ENCODE peak calls at places on chromosome 22, in ten cellular contexts. T is heart right ventricle; Z is sigmoid colon; H is Panc1; V is GM23338; W is neural progenitor cell; I is K562; E is adipocyte; D is H1; N is CD8-positive, alpha-beta memory T cell. X is an unnamed sample. For H3K4me1, the result is how much of the 10 kb centered on the place peaks cover.

GRCh38 chr22:37258810-37259472 is 14.9 kb upstream of the RAC2 start:
- DNase-seq in T (no peak), E (no peak), N (no peak), H (no peak), I (no peak), W (no peak), D (no peak), Z (no peak), V (peak), X (peak)

GRCh38 chr22:35648066-35649025 is at the start of gene APOL6:
- DNase-seq in E (peak), T (no peak), V (peak), W (peak), Z (peak), N (peak), I (peak), H (no peak), D (no peak), X (no peak)

GRCh38 chr22:21448627-21449416 is 18.4 kb upstream of the TMEM191C start:
- DNase-seq in E (no peak), T (no peak), I (no peak), N (no peak), W (peak), Z (peak), D (no peak), V (no peak), H (no peak), X (peak)

GRCh38 chr22:49402169-49402568 is 425.5 kb downstream of the BRD1 start:
- DNase-seq in E (no peak), W (no peak), N (no peak), D (no peak), T (no peak), H (no peak), V (no peak), I (no peak), Z (peak), X (peak)

GRCh38 chr22:26395926-26396325 is 33.1 kb upstream of the ASPHD2 start:
- DNase-seq in T (no peak), V (peak), W (peak), E (no peak), D (no peak), N (no peak), I (no peak), Z (no peak), H (no peak), X (no peak)

GRCh38 chr22:29663230-29663826 is 56.5 kb upstream of the CABP7 start:
- DNase-seq in V (no peak), E (no peak), I (no peak), Z (no peak), W (no peak), D (no peak), T (no peak), H (no peak), N (no peak), X (no peak)

GRCh38 chr22:39690901-39691620 is 120.5 kb downstream of the CACNA1I start:
- DNase-seq in W (peak), E (no peak), V (peak), N (no peak), Z (no peak), I (peak), T (no peak), D (no peak), H (no peak), X (no peak)

GRCh38 chr22:21917959-21918261 is 34.7 kb downstream of the PPM1F start:
- DNase-seq in W (no peak), N (no peak), V (no peak), T (no peak), H (no peak), I (no peak), Z (no peak), D (no peak), E (no peak), X (no peak)

GRCh38 chr22:49934144-49934890 is 15.9 kb downstream of the CRELD2 start:
- DNase-seq in T (peak), D (no peak), V (no peak), I (peak), Z (peak), E (peak), H (no peak), N (peak), W (no peak), X (peak)

GRCh38 chr22:32378703-32379272 is 21.1 kb downstream of the RFPL3 start:
- DNase-seq in T (no peak), H (no peak), D (no peak), W (peak), V (peak), Z (no peak), E (peak), N (no peak), I (peak), X (no peak)

GRCh38 chr22:35480143-35480542 is 60.5 kb upstream of the RASD2 start:
- DNase-seq in W (no peak), I (no peak), H (no peak), Z (peak), D (no peak), V (no peak), T (peak), E (no peak), N (no peak), X (no peak)

GRCh38 chr22:42993651-42994275 is 21.2 kb downstream of the PACSIN2 start:
- DNase-seq in I (no peak), W (no peak), N (no peak), T (no peak), D (no peak), E (peak), H (no peak), Z (peak), V (no peak), X (no peak)

GRCh38 chr22:42992886-42993479 is 22.0 kb downstream of the PACSIN2 start:
- DNase-seq in D (no peak), Z (peak), W (no peak), I (no peak), E (no peak), T (no peak), V (no peak), N (no peak), H (no peak), X (no peak)

GRCh38 chr22:42994276-42994916 is 20.6 kb downstream of the PACSIN2 start:
- DNase-seq in W (no peak), D (no peak), V (no peak), T (no peak), I (no peak), E (no peak), Z (peak), N (no peak), H (no peak), X (no peak)

GRCh38 chr22:42996646-42997365 is 18.1 kb downstream of the PACSIN2 start:
- DNase-seq in H (no peak), V (no peak), T (no peak), N (no peak), E (no peak), D (no peak), Z (peak), W (no peak), I (no peak), X (no peak)

DNA sequence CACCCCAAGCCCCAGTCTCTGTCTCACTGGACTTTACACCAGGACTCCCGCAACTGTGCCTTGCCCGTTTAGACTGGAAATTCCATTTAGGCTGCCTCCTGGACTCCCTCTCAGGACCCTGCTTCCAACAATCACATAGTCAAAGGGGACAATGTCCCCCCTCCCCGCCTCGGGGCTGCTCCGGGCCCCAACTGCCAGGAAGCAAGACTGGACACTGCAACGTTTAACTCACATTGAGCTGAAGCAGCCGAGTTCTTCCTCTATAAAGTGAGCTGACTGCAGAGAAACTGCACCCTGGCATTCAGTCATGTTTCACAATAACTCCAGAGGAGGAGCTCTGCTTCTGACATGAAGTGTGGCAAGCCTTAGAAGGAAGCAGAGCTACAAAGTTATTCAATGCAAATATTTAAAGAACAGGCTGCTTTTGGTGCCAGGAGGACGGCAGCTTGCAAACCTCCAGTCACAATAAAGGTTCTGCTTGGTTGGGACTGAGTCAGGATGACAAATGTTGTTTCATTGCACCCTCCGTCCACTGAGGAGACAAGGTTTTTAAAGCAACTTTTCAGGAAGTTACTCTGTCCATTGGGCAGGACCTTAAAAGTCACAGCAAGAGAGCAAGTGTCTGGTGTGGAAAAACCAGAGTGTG is 19.9 kb downstream of the PACSIN2 start:
- DNase-seq in I (no peak), E (peak), Z (peak), N (no peak), V (no peak), H (peak), T (no peak), W (no peak), D (no peak), X (peak)
- H3K4me1 ChIP-seq in I (under half), E (half or more), Z (half or more), N (under half), V (under half), H (under half), T (half or more), W (under half), D (under half), X (half or more)

GRCh38 chr22:19285831-19286230 is 5.7 kb downstream of the CLTCL1 start:
- DNase-seq in V (no peak), D (no peak), Z (no peak), I (no peak), E (peak), W (no peak), H (no peak), N (no peak), T (no peak), X (no peak)

GRCh38 chr22:19290400-19291217 is 910 bp downstream of the CLTCL1 start:
- DNase-seq in N (no peak), T (peak), I (peak), Z (no peak), W (no peak), E (peak), H (no peak), D (no peak), V (peak), X (no peak)

GRCh38 chr22:19287076-19287724 is 4.3 kb downstream of the CLTCL1 start:
- DNase-seq in N (no peak), W (peak), H (no peak), E (peak), D (no peak), Z (no peak), V (peak), T (no peak), I (no peak), X (no peak)

GRCh38 chr22:19289475-19290161 is 1.9 kb downstream of the CLTCL1 start:
- DNase-seq in E (peak), H (no peak), I (no peak), N (no peak), W (no peak), T (no peak), Z (no peak), V (no peak), D (no peak), X (no peak)

GRCh38 chr22:19287889-19288288 is 3.6 kb downstream of the CLTCL1 start:
- DNase-seq in H (no peak), D (no peak), T (no peak), Z (no peak), V (no peak), E (peak), W (no peak), I (no peak), N (no peak), X (no peak)
- H3K4me1 ChIP-seq in H (under half), D (under half), T (under half), Z (under half), V (under half), E (half or more), W (under half), I (under half), N (under half), X (under half)

DNA sequence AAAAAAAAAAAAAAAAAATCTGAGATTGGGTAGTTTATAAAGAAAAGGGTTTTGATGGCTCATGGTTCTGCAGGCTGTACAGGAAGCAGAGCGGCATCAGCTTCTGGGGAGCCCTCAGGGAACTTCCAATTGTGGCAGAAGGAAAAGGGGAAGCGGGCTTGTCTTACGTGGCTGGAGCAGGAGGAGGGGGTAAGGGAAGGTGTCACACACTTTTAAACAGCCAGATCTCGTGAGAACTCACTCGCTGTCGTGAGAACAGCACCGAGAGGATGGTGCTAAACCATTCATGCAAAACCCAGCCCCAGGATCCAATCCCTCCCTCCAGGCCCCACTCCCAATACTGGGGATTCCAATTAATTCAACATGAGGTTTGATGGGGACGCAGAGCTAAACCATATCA is 806.2 kb downstream of the TBC1D22A start:
- DNase-seq in W (no peak), T (no peak), V (no peak), D (no peak), Z (no peak), I (no peak), N (no peak), H (no peak), E (no peak), X (no peak)
- H3K4me1 ChIP-seq in W (under half), T (under half), V (under half), D (under half), Z (under half), I (under half), N (under half), H (under half), E (under half), X (under half)

GRCh38 chr22:46093796-46094195 is 56.5 kb upstream of the PPARA start:
- DNase-seq in N (no peak), T (peak), D (no peak), E (no peak), V (no peak), I (no peak), Z (no peak), H (no peak), W (no peak), X (no peak)
- H3K4me1 ChIP-seq in N (under half), T (half or more), D (under half), E (half or more), V (under half), I (under half), Z (half or more), H (half or more), W (under half), X (half or more)

DNA sequence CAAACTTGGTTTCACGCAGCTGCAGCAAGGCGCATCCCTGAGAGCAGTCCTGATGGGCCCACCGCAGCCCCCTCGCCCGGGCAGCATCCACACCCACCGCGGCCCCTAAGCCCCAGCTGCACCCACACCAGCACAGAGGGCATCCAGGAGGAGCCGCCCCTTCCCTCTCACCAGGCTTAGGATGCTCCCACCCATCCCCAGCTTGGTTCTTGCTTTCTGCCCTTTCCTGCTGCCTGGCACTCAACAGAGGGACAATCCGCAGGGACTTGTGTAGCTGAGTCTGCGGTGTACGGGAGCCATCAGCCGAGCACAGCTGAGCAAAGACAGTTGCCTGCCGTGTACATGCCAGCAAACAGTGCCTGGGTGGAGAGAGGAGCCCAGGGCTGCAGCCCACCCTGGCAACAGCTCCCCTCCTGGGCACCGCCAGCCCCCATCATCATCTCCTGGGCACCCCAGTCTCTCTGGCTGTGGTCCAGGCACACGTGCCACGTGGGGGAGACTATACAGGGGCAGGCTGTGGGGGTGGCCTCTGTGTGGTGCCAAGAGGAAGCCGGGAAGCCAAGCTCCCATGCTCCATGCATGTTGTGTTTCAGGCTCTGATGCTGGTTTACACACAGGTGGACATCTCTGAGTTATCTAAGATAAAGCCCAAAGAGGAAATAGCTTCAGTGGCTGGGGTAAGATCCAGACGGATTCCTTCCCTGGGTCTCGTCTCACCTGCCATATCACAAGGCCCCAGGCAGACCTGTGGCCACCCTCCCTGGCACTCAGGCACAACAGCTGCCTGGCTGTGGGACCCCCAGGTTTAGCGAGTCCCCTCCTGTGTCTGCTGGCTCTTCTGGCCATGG is 36.1 kb upstream of the GNB1L start:
- DNase-seq in V (no peak), T (no peak), Z (no peak), E (no peak), I (no peak), N (no peak), W (no peak), H (no peak), D (no peak), X (no peak)
- H3K4me1 ChIP-seq in V (under half), T (under half), Z (under half), E (under half), I (under half), N (half or more), W (under half), H (under half), D (under half), X (under half)

DNA sequence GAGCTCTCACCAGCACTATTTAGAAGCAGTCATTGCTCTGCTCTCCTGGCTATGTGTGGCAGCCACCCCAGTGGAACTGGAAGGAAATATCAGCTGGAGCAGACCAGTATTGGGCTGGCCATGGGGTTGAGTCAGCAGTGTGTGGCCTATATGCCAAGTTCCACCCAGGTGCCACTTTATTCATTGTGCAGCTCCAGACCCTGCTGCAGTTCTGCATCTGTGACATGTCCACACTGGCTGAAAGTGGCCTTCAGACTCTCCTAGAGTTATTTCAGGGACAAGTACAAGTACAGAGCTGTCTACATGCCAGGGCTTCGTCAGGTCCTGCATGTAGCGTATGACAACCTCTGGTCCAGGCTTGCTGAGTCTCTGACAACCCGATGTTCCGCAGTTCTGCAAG is 55.2 kb downstream of the CABIN1 start:
- DNase-seq in T (no peak), N (no peak), Z (peak), W (no peak), E (no peak), D (no peak), H (no peak), V (no peak), I (no peak), X (no peak)
- H3K4me1 ChIP-seq in T (under half), N (under half), Z (under half), W (under half), E (under half), D (under half), H (under half), V (under half), I (under half), X (under half)

GRCh38 chr22:24981066-24981465 is 28.6 kb downstream of the KIAA1671 start:
- DNase-seq in T (no peak), E (no peak), D (no peak), N (no peak), V (no peak), W (no peak), H (no peak), I (no peak), Z (no peak), X (no peak)
- H3K4me1 ChIP-seq in T (half or more), E (under half), D (under half), N (under half), V (under half), W (under half), H (under half), I (under half), Z (under half), X (under half)

GRCh38 chr22:30866216-30866615 is 102.4 kb downstream of the MORC2 start:
- DNase-seq in Z (no peak), D (no peak), I (no peak), N (no peak), E (no peak), H (no peak), T (no peak), W (no peak), V (no peak), X (no peak)
- H3K4me1 ChIP-seq in Z (under half), D (under half), I (under half), N (under half), E (under half), H (under half), T (under half), W (under half), V (under half), X (under half)

GRCh38 chr22:44722611-44723010 is 20.6 kb downstream of the PRR5 start:
- DNase-seq in D (no peak), W (no peak), Z (no peak), E (no peak), V (no peak), H (no peak), N (no peak), I (no peak), T (no peak), X (no peak)

GRCh38 chr22:44724859-44725258 is 22.9 kb downstream of the PRR5 start:
- DNase-seq in E (no peak), W (no peak), I (no peak), T (no peak), H (no peak), N (no peak), Z (no peak), D (no peak), V (no peak), X (no peak)

GRCh38 chr22:44724416-44724815 is 22.4 kb downstream of the PRR5 start:
- DNase-seq in E (no peak), V (no peak), W (no peak), N (no peak), I (no peak), D (no peak), T (no peak), H (no peak), Z (no peak), X (no peak)

GRCh38 chr22:44721206-44721605 is 19.2 kb downstream of the PRR5 start:
- DNase-seq in E (no peak), H (no peak), N (no peak), I (peak), T (no peak), V (peak), D (no peak), W (peak), Z (no peak), X (no peak)

GRCh38 chr22:44723801-44724200 is 21.8 kb downstream of the PRR5 start:
- DNase-seq in W (no peak), H (no peak), I (peak), N (no peak), D (no peak), Z (no peak), T (no peak), E (no peak), V (no peak), X (no peak)
- H3K4me1 ChIP-seq in W (under half), H (under half), I (under half), N (under half), D (under half), Z (under half), T (under half), E (under half), V (under half), X (under half)